ENCODE peak calls at places on chromosomes 16 and 17, in nine cellular contexts. N is uterus; O is CD8-positive, alpha-beta T cell; P is skeletal muscle cell; Z is epithelial cell of esophagus; W is HFF-Myc; E is mesendoderm; G is fibroblast of the aortic adventitia; A is transverse colon. V is an unnamed sample.

GRCh38 chr17:66126231-66126630 is 65.7 kb downstream of the CEP112 start:
- DNase-seq in G (peak; percentile 9), E (no peak), A (no peak), O (no peak), N (no peak), Z (peak; percentile 2), W (no peak), P (peak; percentile 42), V (no peak)

GRCh38 chr17:37643829-37644228 is 583 bp upstream of the DDX52 start:
- DNase-seq in A (no peak), G (peak; percentile 48), Z (no peak), O (no peak), E (peak; percentile 5), W (no peak), N (no peak), P (no peak), V (no peak)

GRCh38 chr16:72800524-72800923 is 247.4 kb downstream of the ZFHX3 start:
- DNase-seq in G (no peak), Z (peak; percentile 68), W (no peak), O (no peak), N (no peak), P (no peak), E (no peak), A (no peak), V (no peak)

GRCh38 chr17:76421054-76421427 is 31.9 kb downstream of the UBE2O start:
- DNase-seq in N (no peak), P (no peak), G (peak; percentile 10), Z (no peak), W (no peak), A (no peak), E (peak; percentile 63), O (no peak), V (no peak)

GRCh38 chr16:16018705-16019104 is 69.3 kb downstream of the ABCC1 start:
- DNase-seq in G (no peak), O (no peak), P (no peak), N (no peak), W (no peak), A (no peak), E (no peak), Z (peak; percentile 22), V (no peak)

GRCh38 chr17:57943140-57943539 is 12.1 kb downstream of the CUEDC1 start:
- DNase-seq in E (no peak), A (no peak), G (peak; percentile 59), W (no peak), Z (peak; percentile 28), N (no peak), O (no peak), P (no peak), V (no peak)

GRCh38 chr17:7651097-7651958 is 602 bp downstream of the ATP1B2 start:
- DNase-seq in P (no peak), W (no peak), Z (no peak), E (no peak), A (no peak), O (no peak), N (peak; percentile 45), G (no peak), V (no peak)

GRCh38 chr16:20073203-20074088 is at the start of gene GPR139:
- DNase-seq in W (no peak), O (no peak), E (no peak), A (no peak), N (no peak), G (no peak), Z (no peak), P (no peak), V (no peak)

GRCh38 chr16:89210904-89211515 is 6.5 kb upstream of the ZNF778 start:
- DNase-seq in W (peak; percentile 69), Z (no peak), P (no peak), E (no peak), O (no peak), A (no peak), N (no peak), G (no peak), V (no peak)

GRCh38 chr17:70879389-70879788 is 710.1 kb downstream of the KCNJ2 start:
- DNase-seq in P (no peak), Z (no peak), W (no peak), N (no peak), G (no peak), O (no peak), A (no peak), E (no peak), V (no peak)

GRCh38 chr17:72387487-72387886 is 266.7 kb downstream of the SOX9 start:
- DNase-seq in O (no peak), E (peak; percentile 79), A (no peak), P (peak; percentile 79), N (no peak), W (no peak), Z (peak; percentile 63), G (peak; percentile 74), V (no peak)

GRCh38 chr16:89921699-89922476 is 1.3 kb upstream of the TUBB3 start:
- DNase-seq in O (no peak), W (peak; percentile 82), P (peak; percentile 85), A (peak; percentile 59), G (peak; percentile 92), Z (peak; percentile 91), E (peak; percentile 93), N (peak; percentile 75), V (no peak)

GRCh38 chr17:38868095-38868967 is 1.5 kb upstream of the LASP1 start:
- DNase-seq in G (peak; percentile 69), N (peak; percentile 70), W (no peak), Z (peak; percentile 77), P (no peak), E (peak; percentile 77), O (no peak), A (peak; percentile 56), V (no peak)

GRCh38 chr17:60888812-60889709 is 211.4 kb downstream of the BCAS3 start:
- DNase-seq in P (no peak), O (no peak), G (peak; percentile 21), Z (peak; percentile 5), E (no peak), N (no peak), A (no peak), W (no peak), V (no peak)

GRCh38 chr17:20281860-20282259 is 185.5 kb downstream of the LGALS9B start:
- DNase-seq in Z (no peak), P (no peak), W (no peak), E (no peak), G (no peak), N (no peak), A (no peak), O (no peak), V (no peak)

GRCh38 chr16:59198487-59198886 is 464.4 kb upstream of the GOT2 start:
- DNase-seq in A (no peak), N (no peak), O (no peak), G (no peak), Z (no peak), W (no peak), E (no peak), P (no peak), V (no peak)

DNA sequence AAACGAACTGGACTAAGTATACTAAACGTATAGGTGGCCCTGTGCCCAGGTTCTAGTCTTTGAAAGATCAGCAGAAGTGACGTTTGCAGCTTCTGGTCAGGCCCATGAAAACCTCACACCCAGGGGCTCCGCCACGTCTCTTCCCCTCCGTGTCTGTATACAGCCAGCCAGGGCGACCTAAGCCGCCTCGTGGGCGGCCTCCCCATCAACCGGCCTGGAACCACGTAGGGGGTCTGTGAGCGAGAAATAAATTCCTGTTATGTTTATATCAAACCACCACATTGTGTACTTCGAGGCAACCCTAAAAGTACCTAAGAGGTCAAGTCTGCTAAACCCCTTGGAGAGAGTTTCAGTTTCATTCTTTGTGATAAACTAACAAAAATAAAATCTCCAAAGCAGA is 6.8 kb downstream of the TK1 start:
- DNase-seq in G (no peak), P (no peak), W (no peak), Z (no peak), E (no peak), N (no peak), O (no peak), A (no peak), V (no peak)
- H3K4me3 ChIP-seq in G (no peak overlapping the region), P (no peak overlapping the region), W (no peak overlapping the region), Z (no peak overlapping the region), E (no peak overlapping the region), N (no peak overlapping the region), O (no peak overlapping the region), A (no peak overlapping the region), V (no peak overlapping the region)

DNA sequence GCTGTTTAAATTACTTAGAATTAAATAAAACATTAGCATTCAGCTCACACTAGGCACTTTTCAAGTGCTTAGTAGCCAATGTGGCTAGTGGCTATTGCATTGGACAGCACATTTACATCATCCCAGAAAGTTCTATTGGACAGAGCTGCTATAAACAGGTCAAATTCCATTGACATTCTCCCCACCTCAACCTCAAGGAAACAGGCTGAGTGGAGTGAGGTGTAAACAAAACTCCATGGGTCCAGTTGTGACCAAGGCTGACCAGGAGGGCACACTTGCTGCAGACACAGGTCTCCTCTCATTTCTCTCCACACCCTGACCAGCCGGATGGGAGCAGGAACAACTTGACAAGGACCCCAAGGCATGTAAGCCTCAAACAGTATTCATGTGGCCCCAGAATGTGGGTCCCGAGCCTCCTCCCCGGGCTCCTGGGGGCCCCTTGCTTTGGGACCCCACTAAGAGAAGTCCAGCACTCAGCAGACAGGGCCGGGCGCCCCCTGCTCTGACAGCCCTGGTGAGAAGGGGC is 504 bp downstream of the C17orf113 start:
- DNase-seq in O (no peak), E (no peak), P (no peak), N (no peak), G (no peak), W (no peak), A (no peak), Z (no peak), V (no peak)
- H3K4me3 ChIP-seq in O (peak overlapping the region; percentile 30), E (peak overlapping the region; percentile 3), P (peak overlapping the region; percentile 53), N (peak overlapping the region; percentile 85), G (peak overlapping the region; percentile 55), W (peak overlapping the region; percentile 48), A (peak overlapping the region; percentile 69), Z (peak overlapping the region; percentile 59), V (peak overlapping the region; percentile 51)

GRCh38 chr16:3070608-3071111 is 5.2 kb downstream of the IL32 start:
- DNase-seq in O (no peak), E (no peak), Z (no peak), N (no peak), P (no peak), G (no peak), A (no peak), W (no peak), V (no peak)
- H3K4me3 ChIP-seq in O (no peak overlapping the region), E (no peak overlapping the region), Z (no peak overlapping the region), N (no peak overlapping the region), P (no peak overlapping the region), G (no peak overlapping the region), A (no peak overlapping the region), W (no peak overlapping the region), V (no peak overlapping the region)

GRCh38 chr16:30588651-30589050 is 3.2 kb upstream of the ZNF785 start:
- DNase-seq in G (no peak), A (no peak), P (no peak), Z (no peak), O (no peak), E (no peak), W (no peak), N (no peak), V (no peak)

GRCh38 chr16:30581462-30581861 is 4.0 kb downstream of the ZNF785 start:
- DNase-seq in E (no peak), N (no peak), W (no peak), Z (no peak), G (no peak), A (no peak), O (no peak), P (no peak), V (no peak)

GRCh38 chr16:30585400-30586191 is at the start of gene ZNF785:
- DNase-seq in P (peak; percentile 96), Z (peak; percentile 99), N (peak; percentile 96), E (peak; percentile 100), G (peak; percentile 100), O (peak; percentile 91), W (peak; percentile 95), A (peak; percentile 97), V (no peak)

GRCh38 chr16:30582611-30583340 is 2.7 kb downstream of the ZNF785 start:
- DNase-seq in W (no peak), Z (no peak), N (no peak), A (no peak), E (no peak), O (no peak), P (no peak), G (no peak), V (no peak)

GRCh38 chr16:30585022-30585399 is 486 bp downstream of the ZNF785 start:
- DNase-seq in G (no peak), N (no peak), Z (peak; percentile 26), P (no peak), W (no peak), E (peak; percentile 70), O (no peak), A (peak; percentile 30), V (no peak)
- H3K4me3 ChIP-seq in G (peak overlapping the region; percentile 92), N (peak overlapping the region; percentile 79), Z (peak overlapping the region; percentile 67), P (peak overlapping the region; percentile 69), W (peak overlapping the region; percentile 46), E (peak overlapping the region; percentile 89), O (peak overlapping the region; percentile 78), A (peak overlapping the region; percentile 69), V (no peak overlapping the region)

V was measured in Jurkat, Clone E6-1.